ENCODE peak calls at places on chromosomes 12 and 14, in nine cellular contexts. T is suprapubic skin; Z is Calu3; Y is BE2C; S is ascending aorta; X is CD8-positive, alpha-beta T cell; P is upper lobe of right lung; F is dorsolateral prefrontal cortex; O is IMR-90. H is an unnamed sample.

GRCh38 chr14:72555609-72556000 is 338.3 kb downstream of the DPF3 start:
- DNase-seq in T (no peak), Z (no peak), Y (no peak), S (no peak), X (no peak), P (no peak), F (no peak), O (no peak), H (no peak)

GRCh38 chr14:89207925-89208328 is 209.1 kb downstream of the FOXN3 start:
- DNase-seq in T (no peak), Z (no peak), Y (no peak), S (no peak), X (no peak), P (no peak), F (no peak), O (no peak), H (no peak)

GRCh38 chr14:33686856-33687255 is 264.0 kb downstream of the EGLN3 start:
- DNase-seq in T (no peak), Z (no peak), Y (no peak), S (no peak), X (no peak), P (no peak), F (no peak), O (no peak), H (no peak)

GRCh38 chr12:6970096-6970527 is 352 bp downstream of the PHB2 start:
- DNase-seq in T (peak; percentile 82), Z (no peak), Y (no peak), S (no peak), X (no peak), P (no peak), F (no peak), O (no peak), H (no peak)

GRCh38 chr14:100135073-100135472 is 24.4 kb downstream of the DEGS2 start:
- DNase-seq in T (no peak), Z (no peak), Y (no peak), S (no peak), X (no peak), P (no peak), F (no peak), O (no peak), H (no peak)

GRCh38 chr14:71362282-71362681 is 455.0 kb downstream of the PCNX1 start:
- DNase-seq in T (no peak), Z (no peak), Y (no peak), S (no peak), X (no peak), P (no peak), F (no peak), O (no peak), H (no peak)

GRCh38 chr14:23076785-23077408 is 18.0 kb downstream of the ACIN1 start:
- DNase-seq in T (no peak), Z (no peak), Y (peak; percentile 44), S (no peak), X (no peak), P (no peak), F (no peak), O (peak; percentile 47), H (no peak)

GRCh38 chr12:91311081-91311480 is 128.5 kb upstream of the DCN start:
- DNase-seq in T (no peak), Z (no peak), Y (no peak), S (no peak), X (no peak), P (no peak), F (no peak), O (no peak), H (no peak)

GRCh38 chr12:27979145-27979544 is 6.6 kb upstream of the PTHLH start:
- DNase-seq in T (no peak), Z (no peak), Y (no peak), S (no peak), X (no peak), P (no peak), F (no peak), O (peak; percentile 48), H (no peak)

GRCh38 chr12:20653871-20654270 is 41.3 kb upstream of the SLCO1C1 start:
- DNase-seq in T (no peak), Z (no peak), Y (no peak), S (no peak), X (no peak), P (no peak), F (no peak), O (peak; percentile 11), H (no peak)

GRCh38 chr14:72677664-72678063 is 216.2 kb downstream of the DPF3 start:
- DNase-seq in T (no peak), Z (no peak), Y (no peak), S (no peak), X (no peak), P (no peak), F (no peak), O (peak; percentile 41), H (no peak)

GRCh38 chr12:92411687-92412086 is 266.0 kb upstream of the BTG1 start:
- DNase-seq in T (no peak), Z (no peak), Y (peak; percentile 40), S (no peak), X (no peak), P (no peak), F (no peak), O (no peak), H (no peak)

GRCh38 chr14:77991128-77991772 is 178.9 kb upstream of the NRXN3 start:
- DNase-seq in T (no peak), Z (no peak), Y (peak; percentile 22), S (no peak), X (no peak), P (no peak), F (no peak), O (no peak), H (no peak)

GRCh38 chr12:131357152-131357747 is 353.6 kb upstream of the SFSWAP start:
- DNase-seq in T (no peak), Z (no peak), Y (no peak), S (no peak), X (no peak), P (no peak), F (no peak), O (no peak), H (no peak)

GRCh38 chr12:120353556-120354317 is 15.2 kb downstream of the MSI1 start:
- DNase-seq in T (no peak), Z (no peak), Y (no peak), S (no peak), X (no peak), P (no peak), F (no peak), O (no peak), H (no peak)

GRCh38 chr14:51547260-51547659 is 104.5 kb upstream of the FRMD6 start:
- DNase-seq in T (no peak), Z (peak; percentile 25), Y (peak; percentile 58), S (peak; percentile 10), X (no peak), P (no peak), F (no peak), O (peak; percentile 100), H (no peak)

GRCh38 chr12:110280784-110281548 is at the start of gene ATP2A2:
- DNase-seq in T (peak; percentile 89), Z (peak; percentile 95), Y (peak; percentile 95), S (peak; percentile 57), X (peak; percentile 85), P (peak; percentile 95), F (peak; percentile 92), O (peak; percentile 85), H (peak; percentile 95)

GRCh38 chr12:105947906-105948305 is 190.8 kb downstream of the NUAK1 start:
- DNase-seq in T (no peak), Z (no peak), Y (no peak), S (no peak), X (no peak), P (no peak), F (no peak), O (no peak), H (no peak)

GRCh38 chr12:57850924-57851323 is 4.4 kb upstream of the CTDSP2 start:
- DNase-seq in T (no peak), Z (no peak), Y (no peak), S (no peak), X (no peak), P (no peak), F (no peak), O (no peak), H (no peak)

GRCh38 chr12:78359530-78359929 is 505.0 kb upstream of the SYT1 start:
- DNase-seq in T (no peak), Z (no peak), Y (no peak), S (no peak), X (no peak), P (no peak), F (peak; percentile 47), O (peak; percentile 49), H (no peak)

GRCh38 chr14:101869217-101869616 is 95.2 kb upstream of the DYNC1H1 start:
- DNase-seq in T (no peak), Z (no peak), Y (no peak), S (no peak), X (no peak), P (no peak), F (no peak), O (no peak), H (no peak)

GRCh38 chr12:25829192-25829591 is 129.3 kb upstream of the RASSF8 start:
- DNase-seq in T (no peak), Z (peak; percentile 2), Y (no peak), S (no peak), X (no peak), P (no peak), F (no peak), O (peak; percentile 98), H (no peak)
- TF ChIP-seq CTCF in T (no peak), Z (no peak), Y (no peak), S (no peak), X (no peak), P (no peak), F (no peak), O (peak; percentile 10), H (peak; percentile 43)

DNA sequence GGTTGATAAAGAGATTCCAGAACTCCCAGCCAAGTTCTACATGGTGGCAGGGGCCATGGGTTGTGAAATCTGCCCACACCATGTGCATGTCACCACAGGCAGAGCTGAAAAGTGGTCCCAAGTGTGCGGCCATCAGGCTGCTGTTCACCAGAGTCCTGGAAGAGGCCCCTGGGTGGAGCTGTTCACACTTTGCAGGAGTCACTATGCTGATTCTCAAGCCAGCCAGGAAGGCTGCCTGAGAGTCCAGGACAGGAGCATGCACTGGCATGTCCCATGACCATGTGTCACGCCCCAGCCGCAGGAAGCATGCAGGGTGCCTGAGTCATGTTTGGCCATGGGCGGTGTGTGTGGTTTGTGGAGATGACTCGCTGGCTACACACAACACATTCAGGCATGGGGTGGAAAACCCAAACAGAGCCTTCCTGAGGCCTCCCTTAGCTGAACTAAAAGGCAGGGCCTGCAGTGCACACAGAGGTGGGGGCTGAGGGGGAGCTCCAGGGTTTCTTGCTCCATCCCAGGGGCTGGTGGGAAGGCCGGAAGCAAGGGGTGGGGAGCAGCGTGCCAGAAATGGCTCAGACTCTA is 19.5 kb downstream of the ABCB9 start:
- DNase-seq in T (peak; percentile 98), Z (peak; percentile 96), Y (peak; percentile 31), S (peak; percentile 94), X (peak; percentile 60), P (peak; percentile 91), F (peak; percentile 88), O (peak; percentile 100), H (peak; percentile 98)
- TF ChIP-seq CTCF in T (peak; percentile 28), Z (peak; percentile 43), Y (peak; percentile 9), S (no peak), X (no peak), P (peak; percentile 36), F (peak; percentile 15), O (peak; percentile 49), H (peak; percentile 75)

GRCh38 chr14:95433094-95433478 is 83.4 kb downstream of the SYNE3 start:
- DNase-seq in T (no peak), Z (no peak), Y (no peak), S (no peak), X (no peak), P (no peak), F (no peak), O (no peak), H (peak; percentile 53)
- TF ChIP-seq CTCF in T (no peak), Z (no peak), Y (peak; percentile 14), S (no peak), X (no peak), P (no peak), F (no peak), O (no peak), H (no peak)

GRCh38 chr14:90399541-90400444 is 3.0 kb downstream of the CALM1 start:
- DNase-seq in T (peak; percentile 91), Z (peak; percentile 86), Y (peak; percentile 93), S (peak; percentile 68), X (peak; percentile 73), P (peak; percentile 91), F (peak; percentile 92), O (peak; percentile 88), H (no peak)
- TF ChIP-seq CTCF in T (peak; percentile 98), Z (peak; percentile 95), Y (peak; percentile 100), S (peak; percentile 98), X (peak; percentile 100), P (peak; percentile 100), F (peak; percentile 100), O (peak; percentile 100), H (peak; percentile 100)